ENCODE peak calls at places on chromosome 15, in four cellular contexts. X is HS-27A, L is A549, B is cardiac muscle cell. F is an unnamed sample.

GRCh38 chr15:51121631-51122225 is 27.0 kb upstream of the TNFAIP8L3 start:
- DNase-seq in B (no peak), L (no peak), X (no peak), F (no peak)

GRCh38 chr15:40747685-40748631 is 7.1 kb downstream of the RMDN3 start:
- DNase-seq in X (no peak), L (no peak), B (no peak), F (no peak)

GRCh38 chr15:67835349-67836133 is 4.3 kb downstream of the RNU6-1 start:
- DNase-seq in X (no peak), L (no peak), B (no peak), F (no peak)

GRCh38 chr15:55434989-55435825 is 26.9 kb downstream of the PIERCE2 start:
- DNase-seq in X (no peak), B (peak; percentile 76), L (peak; percentile 64), F (peak; percentile 70)

GRCh38 chr15:71792521-71792920 is 17.8 kb upstream of the NR2E3 start:
- DNase-seq in L (no peak), B (peak; percentile 20), X (no peak), F (peak; percentile 94)

GRCh38 chr15:88274534-88275460 is 18.3 kb upstream of the NTRK3 start:
- DNase-seq in L (peak; percentile 91), B (peak; percentile 73), X (peak; percentile 17), F (peak; percentile 41)

GRCh38 chr15:42145546-42146455 is 10.6 kb downstream of the PLA2G4F start:
- DNase-seq in B (no peak), X (no peak), L (no peak), F (no peak)

GRCh38 chr15:81155375-81156218 is 21.5 kb downstream of the CFAP161 start:
- DNase-seq in B (peak; percentile 84), X (no peak), L (peak; percentile 21), F (peak; percentile 75)

GRCh38 chr15:40269604-40270003 is 13.3 kb downstream of the ANKRD63 start:
- DNase-seq in L (no peak), X (no peak), B (no peak), F (no peak)

GRCh38 chr15:53634517-53635106 is 124.9 kb downstream of the WDR72 start:
- DNase-seq in B (no peak), X (no peak), L (no peak), F (no peak)

F was measured in epithelial cell of esophagus.